ENCODE peak calls at places on chromosomes 12 and 14, in five cellular contexts. J is sigmoid colon, Y is MM.1S, V is AG09309, L is iPS DF 6.9. I is an unnamed sample.

GRCh38 chr14:35808076-35808657 is 928 bp downstream of the RALGAPA1 start:
- DNase-seq in L (no peak), Y (peak; percentile 37), J (no peak), V (no peak), I (no peak)

GRCh38 chr12:22527999-22528398 is 16.3 kb downstream of the C2CD5 start:
- DNase-seq in J (no peak), L (no peak), Y (no peak), V (peak; percentile 20), I (no peak)

GRCh38 chr12:3078086-3078820 is 1.1 kb downstream of the TSPAN9 start:
- DNase-seq in Y (no peak), J (no peak), L (no peak), V (no peak), I (no peak)

GRCh38 chr12:130053641-130054040 is 108.6 kb upstream of the FZD10 start:
- DNase-seq in L (no peak), Y (no peak), J (no peak), V (no peak), I (no peak)

GRCh38 chr14:74528886-74529285 is 35.3 kb downstream of the ISCA2 start:
- DNase-seq in L (no peak), V (no peak), J (no peak), Y (no peak), I (no peak)

GRCh38 chr14:90893510-90893909 is 77.3 kb upstream of the TTC7B start:
- DNase-seq in Y (no peak), L (no peak), J (no peak), V (no peak), I (no peak)

GRCh38 chr12:26431211-26431610 is 235.8 kb downstream of the SSPN start:
- DNase-seq in L (no peak), Y (no peak), J (no peak), V (no peak), I (no peak)

GRCh38 chr14:50321009-50321660 is 9.0 kb downstream of the DMAC2L start:
- DNase-seq in Y (peak; percentile 67), V (peak; percentile 81), L (no peak), J (peak; percentile 82), I (peak; percentile 90)

DNA sequence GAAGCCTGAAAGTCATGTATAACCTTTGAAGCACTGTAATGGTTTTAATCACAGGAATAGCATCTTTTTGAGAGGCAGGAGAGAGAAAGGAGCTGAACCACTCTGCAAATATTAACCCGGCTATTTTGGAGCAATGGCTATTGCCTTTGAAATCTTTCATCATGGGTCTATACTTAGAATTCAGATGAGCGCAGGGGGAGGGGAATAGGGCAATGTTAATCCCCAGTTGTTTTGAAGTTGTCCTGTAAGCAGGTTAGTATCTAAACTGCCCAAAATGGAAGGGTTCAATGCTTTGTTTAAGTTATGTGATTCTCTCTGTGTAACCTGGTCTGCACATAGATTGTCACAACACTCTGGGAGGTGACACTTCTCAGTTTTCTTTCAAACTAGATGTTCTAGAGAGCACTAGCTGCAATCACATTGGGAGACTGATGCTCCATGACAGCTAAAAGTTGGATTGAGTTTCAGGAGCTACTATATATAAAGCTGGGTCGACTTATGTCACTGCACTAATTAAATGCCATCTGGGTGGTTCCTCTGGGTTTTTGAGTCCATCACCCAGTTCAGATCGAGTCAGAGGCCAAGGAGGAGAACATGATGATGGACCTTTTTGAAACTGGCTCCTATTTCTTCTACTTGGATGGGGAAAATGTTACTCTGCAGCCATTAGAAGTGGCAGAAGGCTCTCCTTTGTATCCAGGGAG is at the start of gene MYF6:
- DNase-seq in V (no peak), J (no peak), Y (no peak), L (no peak), I (no peak)
- H3K4me3 ChIP-seq in V (peak within 1 kb of the TSS; percentile 9), J (no peak within 1 kb of the TSS), Y (no peak within 1 kb of the TSS), L (peak within 1 kb of the TSS; percentile 5), I (peak within 1 kb of the TSS; percentile 36)

DNA sequence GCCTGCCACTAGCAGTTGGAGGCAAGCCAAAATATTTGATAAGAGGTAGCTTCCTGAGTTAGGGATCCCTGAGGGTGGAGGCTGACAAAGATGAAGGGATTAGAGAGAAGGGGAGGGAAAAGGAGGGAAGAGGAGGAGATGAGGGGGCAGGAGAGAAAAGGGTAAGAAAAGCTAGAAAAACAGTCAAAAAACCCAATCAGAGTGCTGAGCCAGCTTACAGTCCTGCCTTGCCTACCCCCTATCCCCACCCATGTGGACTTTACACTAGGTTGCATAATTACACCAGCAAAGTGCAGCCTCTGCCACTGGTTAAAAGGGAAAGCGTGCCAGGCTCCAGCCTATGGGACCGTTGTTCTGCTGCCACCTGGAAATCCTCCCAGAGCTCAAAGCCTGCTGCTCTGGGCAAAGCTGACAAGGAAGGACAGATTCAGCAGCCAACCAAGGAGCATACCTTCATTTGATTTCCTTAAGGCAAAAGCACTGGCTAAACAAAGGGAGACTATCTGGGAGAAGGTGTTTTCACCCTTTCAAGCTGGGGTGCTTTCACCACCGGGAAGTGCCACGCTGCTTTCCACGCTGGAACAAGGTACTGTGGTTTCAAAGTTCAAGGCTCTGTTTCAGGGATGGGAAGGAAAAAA is 3.9 kb upstream of the NUMB start:
- DNase-seq in V (no peak), Y (no peak), J (peak; percentile 86), L (no peak), I (no peak)
- H3K4me3 ChIP-seq in V (no peak overlapping the region), Y (no peak overlapping the region), J (peak overlapping the region; percentile 15), L (no peak overlapping the region), I (peak overlapping the region; percentile 38)

GRCh38 chr12:85468356-85469157 is 188.5 kb downstream of the ALX1 start:
- DNase-seq in J (no peak), V (peak; percentile 23), L (peak; percentile 70), Y (peak; percentile 69), I (no peak)
- H3K4me3 ChIP-seq in J (peak overlapping the region; percentile 48), V (no peak overlapping the region), L (peak overlapping the region; percentile 33), Y (peak overlapping the region; percentile 56), I (peak overlapping the region; percentile 30)

GRCh38 chr14:93232159-93232558 is 25.1 kb downstream of the UBR7 start:
- DNase-seq in J (no peak), L (no peak), Y (no peak), V (no peak), I (no peak)
- H3K4me3 ChIP-seq in J (no peak overlapping the region), L (no peak overlapping the region), Y (no peak overlapping the region), V (peak overlapping the region; percentile 54), I (peak overlapping the region; percentile 60)

I was measured in skeletal muscle cell.